ENCODE peak calls at places on chromosomes 6 and 20, in seven cellular contexts. A, G, P, W, R, M and D are unnamed samples.

GRCh38 chr6:106751501-106752252 is 122.3 kb downstream of the QRSL1 start:
- DNase-seq in A (peak), G (no peak), P (peak), W (no peak), R (peak), M (no peak), D (no peak)

GRCh38 chr20:58439974-58440767 is 51.1 kb downstream of the VAPB start:
- DNase-seq in A (no peak), G (no peak), P (no peak), W (no peak), R (no peak), M (no peak), D (no peak)

GRCh38 chr6:68127066-68127465 is 508.0 kb upstream of the ADGRB3 start:
- DNase-seq in A (no peak), G (no peak), P (no peak), W (no peak), R (no peak), M (no peak), D (no peak)

GRCh38 chr6:115932481-115932880 is 128.2 kb downstream of the FRK start:
- DNase-seq in A (no peak), G (no peak), P (no peak), W (no peak), R (no peak), M (peak), D (no peak)

GRCh38 chr6:140956567-140957306 is 1176.0 kb upstream of the GJE1 start:
- DNase-seq in A (no peak), G (no peak), P (peak), W (no peak), R (no peak), M (no peak), D (no peak)

GRCh38 chr20:59010321-59010994 is 3.4 kb upstream of the CTSZ start:
- DNase-seq in A (peak), G (no peak), P (no peak), W (peak), R (no peak), M (no peak), D (peak)

GRCh38 chr20:14062786-14063185 is 67.5 kb downstream of the MACROD2 start:
- DNase-seq in A (no peak), G (no peak), P (no peak), W (no peak), R (no peak), M (no peak), D (no peak)

GRCh38 chr20:32387262-32387661 is 29.1 kb downstream of the ASXL1 start:
- DNase-seq in A (no peak), G (no peak), P (no peak), W (no peak), R (no peak), M (no peak), D (no peak)

GRCh38 chr6:105200133-105200730 is 20.4 kb upstream of the POPDC3 start:
- DNase-seq in A (no peak), G (no peak), P (no peak), W (no peak), R (no peak), M (no peak), D (no peak)
- TF ChIP-seq CTCF in A (no peak), G (no peak), P (no peak), W (no peak), R (no peak), M (no peak), D (no peak)

GRCh38 chr6:62711750-62712149 is 425.7 kb upstream of the KHDRBS2 start:
- DNase-seq in A (no peak), G (no peak), P (no peak), W (no peak), R (no peak), M (no peak), D (no peak)

GRCh38 chr6:62707914-62708313 is 421.9 kb upstream of the KHDRBS2 start:
- DNase-seq in A (no peak), G (no peak), P (no peak), W (no peak), R (no peak), M (no peak), D (no peak)

GRCh38 chr6:62707156-62707555 is 421.1 kb upstream of the KHDRBS2 start:
- DNase-seq in A (no peak), G (no peak), P (no peak), W (no peak), R (no peak), M (no peak), D (no peak)
- TF ChIP-seq CTCF in A (no peak), G (no peak), P (no peak), W (no peak), R (no peak), M (no peak), D (no peak)

GRCh38 chr6:162442675-162443074 is 284.9 kb downstream of the PRKN start:
- DNase-seq in A (no peak), G (no peak), P (no peak), W (no peak), R (peak), M (no peak), D (no peak)
- TF ChIP-seq CTCF in A (no peak), G (peak), P (no peak), W (peak), R (no peak), M (no peak), D (no peak)

DNA sequence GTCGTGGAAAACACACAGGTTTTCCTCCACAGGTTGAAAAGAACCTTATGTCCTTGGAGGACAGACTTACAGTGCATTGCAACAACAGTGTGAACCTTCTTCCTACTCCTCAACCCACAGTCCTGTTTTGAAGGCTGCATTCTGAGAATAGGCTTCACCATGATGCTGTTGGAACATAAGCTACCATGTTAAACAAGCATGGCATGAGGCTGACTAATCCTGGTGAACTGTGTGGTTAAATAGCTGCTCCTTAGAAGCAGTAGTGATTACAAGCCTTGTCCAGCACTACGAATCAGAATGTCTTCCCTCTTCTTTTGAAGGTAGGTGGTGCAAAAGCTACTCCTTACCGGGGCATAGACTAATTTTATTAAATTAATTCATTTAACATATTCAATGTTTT is 368.5 kb upstream of the EPHA7 start:
- DNase-seq in A (no peak), G (no peak), P (no peak), W (no peak), R (no peak), M (no peak), D (no peak)
- TF ChIP-seq CTCF in A (no peak), G (no peak), P (no peak), W (no peak), R (no peak), M (no peak), D (no peak)

DNA sequence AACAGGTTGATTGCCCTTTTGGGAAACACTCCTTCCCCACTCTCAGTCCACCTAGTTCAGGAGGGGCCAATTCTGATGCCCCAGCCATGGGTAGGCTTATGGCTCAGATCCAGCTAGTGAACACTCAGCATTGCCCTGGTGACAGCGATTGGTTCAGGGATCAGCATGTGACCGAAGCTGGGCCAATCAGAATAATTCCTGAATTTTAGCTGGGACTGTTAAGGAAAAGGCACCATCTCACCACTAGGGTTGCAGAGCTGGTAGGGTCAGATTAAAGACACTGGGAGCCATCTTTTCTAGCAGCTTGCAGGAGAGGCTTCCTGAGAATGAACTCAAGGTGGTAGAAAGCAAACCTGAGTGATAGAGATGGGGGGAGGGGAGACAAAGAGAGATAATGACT is 44.4 kb downstream of the EYA2 start:
- DNase-seq in A (no peak), G (no peak), P (peak), W (no peak), R (peak), M (peak), D (no peak)
- TF ChIP-seq CTCF in A (no peak), G (no peak), P (peak), W (no peak), R (no peak), M (no peak), D (no peak)

GRCh38 chr6:17093692-17094091 is 8.2 kb upstream of the STMND1 start:
- DNase-seq in A (no peak), G (no peak), P (no peak), W (no peak), R (no peak), M (no peak), D (no peak)
- TF ChIP-seq CTCF in A (no peak), G (peak), P (peak), W (no peak), R (peak), M (peak), D (no peak)

DNA sequence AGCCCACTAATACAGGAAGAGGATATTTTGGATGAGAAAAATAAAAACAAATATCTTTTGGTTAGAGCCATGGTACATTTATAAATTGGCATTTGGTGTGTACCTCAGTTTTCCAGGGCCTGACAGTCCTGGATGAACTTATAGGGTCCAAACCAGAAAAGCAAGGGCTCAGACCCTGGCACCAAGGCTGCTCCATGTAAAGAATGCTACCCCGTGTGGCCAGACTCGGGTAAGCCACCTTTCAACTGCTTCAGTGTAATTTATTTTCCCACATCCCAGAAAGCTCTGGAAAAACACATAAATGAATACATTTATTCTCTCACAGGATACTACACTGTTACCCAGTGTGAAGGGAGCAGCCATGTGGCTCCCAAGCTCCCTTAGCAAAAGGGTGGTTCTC is 13.9 kb downstream of the MRPL14 start:
- DNase-seq in A (no peak), G (no peak), P (no peak), W (no peak), R (no peak), M (no peak), D (no peak)
- TF ChIP-seq CTCF in A (no peak), G (no peak), P (peak), W (no peak), R (no peak), M (no peak), D (no peak)

GRCh38 chr6:169223006-169223405 is 30.6 kb downstream of the THBS2 start:
- DNase-seq in A (peak), G (no peak), P (no peak), W (no peak), R (no peak), M (no peak), D (no peak)

GRCh38 chr6:169225887-169226286 is 27.8 kb downstream of the THBS2 start:
- DNase-seq in A (no peak), G (no peak), P (no peak), W (no peak), R (no peak), M (no peak), D (no peak)

GRCh38 chr6:169225131-169225576 is 28.5 kb downstream of the THBS2 start:
- DNase-seq in A (no peak), G (no peak), P (no peak), W (no peak), R (no peak), M (no peak), D (no peak)

GRCh38 chr6:169224185-169224695 is 29.4 kb downstream of the THBS2 start:
- DNase-seq in A (peak), G (no peak), P (peak), W (peak), R (no peak), M (no peak), D (no peak)

DNA sequence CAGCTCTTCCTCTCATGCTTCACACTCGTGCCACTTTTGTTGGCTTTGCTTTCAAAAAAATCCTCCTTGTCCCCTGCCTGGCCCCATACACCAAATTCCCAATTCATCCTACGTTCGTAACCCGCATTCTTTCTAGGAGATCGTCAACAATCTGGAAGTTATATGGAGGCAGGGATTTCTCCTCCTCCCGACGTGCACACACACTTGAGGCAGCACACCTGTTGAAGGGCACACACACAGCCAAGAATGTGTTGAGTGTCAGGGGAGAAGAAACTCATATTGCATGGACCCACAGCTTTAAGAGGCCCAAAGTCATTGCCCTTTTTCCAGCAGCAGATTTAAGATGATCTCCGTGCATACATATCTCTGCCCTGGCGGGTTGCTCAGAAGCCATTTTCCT is 28.9 kb downstream of the THBS2 start:
- DNase-seq in A (no peak), G (no peak), P (no peak), W (no peak), R (no peak), M (no peak), D (no peak)
- TF ChIP-seq CTCF in A (no peak), G (no peak), P (no peak), W (no peak), R (no peak), M (no peak), D (no peak)

GRCh38 chr6:20952605-20953004 is 418.3 kb downstream of the CDKAL1 start:
- DNase-seq in A (no peak), G (no peak), P (peak), W (no peak), R (no peak), M (peak), D (no peak)

GRCh38 chr6:20954325-20954724 is 420.1 kb downstream of the CDKAL1 start:
- DNase-seq in A (no peak), G (no peak), P (no peak), W (no peak), R (no peak), M (no peak), D (no peak)

GRCh38 chr6:20955751-20956150 is 421.5 kb downstream of the CDKAL1 start:
- DNase-seq in A (no peak), G (no peak), P (no peak), W (no peak), R (no peak), M (no peak), D (no peak)

GRCh38 chr6:20948531-20948930 is 414.3 kb downstream of the CDKAL1 start:
- DNase-seq in A (no peak), G (no peak), P (no peak), W (no peak), R (no peak), M (no peak), D (no peak)

GRCh38 chr6:20953019-20953418 is 418.8 kb downstream of the CDKAL1 start:
- DNase-seq in A (no peak), G (no peak), P (no peak), W (no peak), R (no peak), M (no peak), D (no peak)
- TF ChIP-seq CTCF in A (no peak), G (no peak), P (no peak), W (no peak), R (no peak), M (no peak), D (no peak)